ENCODE peak calls at places on chromosomes 4 and X, in seven cellular contexts. One of them, this sample, is unnamed.

GRCh38 chr4:68271851-68272756 is 26.6 kb upstream of the TMPRSS11B start:
- DNase-seq in stomach: no peak
- DNase-seq in prostate gland: peak
- DNase-seq in suprapubic skin: no peak
- DNase-seq in spleen: no peak
- DNase-seq in esophagus muscularis mucosa: no peak
- DNase-seq in breast epithelium: no peak
- DNase-seq in this sample: no peak

GRCh38 chr4:17173300-17173699 is 274.9 kb upstream of the LDB2 start:
- DNase-seq in stomach: no peak
- DNase-seq in prostate gland: no peak
- DNase-seq in suprapubic skin: no peak
- DNase-seq in spleen: no peak
- DNase-seq in esophagus muscularis mucosa: no peak
- DNase-seq in breast epithelium: no peak
- DNase-seq in this sample: no peak

GRCh38 chr4:89904524-89904923 is 9.9 kb downstream of the MMRN1 start:
- DNase-seq in stomach: no peak
- DNase-seq in prostate gland: no peak
- DNase-seq in suprapubic skin: no peak
- DNase-seq in spleen: no peak
- DNase-seq in esophagus muscularis mucosa: no peak
- DNase-seq in breast epithelium: no peak
- DNase-seq in this sample: no peak

GRCh38 chrX:30153881-30154260 is 61.5 kb upstream of the MAGEB2 start:
- DNase-seq in stomach: no peak
- DNase-seq in prostate gland: no peak
- DNase-seq in suprapubic skin: no peak
- DNase-seq in spleen: no peak
- DNase-seq in esophagus muscularis mucosa: no peak
- DNase-seq in breast epithelium: no peak
- DNase-seq in this sample: no peak

GRCh38 chr4:137212601-137213000 is 319.7 kb downstream of the PCDH18 start:
- DNase-seq in stomach: no peak
- DNase-seq in prostate gland: no peak
- DNase-seq in suprapubic skin: no peak
- DNase-seq in spleen: no peak
- DNase-seq in esophagus muscularis mucosa: no peak
- DNase-seq in breast epithelium: no peak
- DNase-seq in this sample: no peak

GRCh38 chr4:151356510-151356909 is 31.1 kb upstream of the SH3D19 start:
- DNase-seq in stomach: no peak
- DNase-seq in prostate gland: no peak
- DNase-seq in suprapubic skin: no peak
- DNase-seq in spleen: no peak
- DNase-seq in esophagus muscularis mucosa: no peak
- DNase-seq in breast epithelium: no peak
- DNase-seq in this sample: no peak

GRCh38 chr4:101987623-101988243 is 197.2 kb downstream of the BANK1 start:
- DNase-seq in stomach: no peak
- DNase-seq in prostate gland: no peak
- DNase-seq in suprapubic skin: no peak
- DNase-seq in spleen: no peak
- DNase-seq in esophagus muscularis mucosa: no peak
- DNase-seq in breast epithelium: no peak
- DNase-seq in this sample: no peak

GRCh38 chr4:41323706-41324105 is 67.0 kb downstream of the UCHL1 start:
- DNase-seq in stomach: no peak
- DNase-seq in prostate gland: no peak
- DNase-seq in suprapubic skin: no peak
- DNase-seq in spleen: no peak
- DNase-seq in esophagus muscularis mucosa: no peak
- DNase-seq in breast epithelium: no peak
- DNase-seq in this sample: no peak

GRCh38 chr4:38132843-38133662 is 172.9 kb downstream of the PTTG2 start:
- DNase-seq in stomach: no peak
- DNase-seq in prostate gland: no peak
- DNase-seq in suprapubic skin: peak
- DNase-seq in spleen: no peak
- DNase-seq in esophagus muscularis mucosa: no peak
- DNase-seq in breast epithelium: no peak
- DNase-seq in this sample: no peak

GRCh38 chr4:91851456-91851855 is 452.3 kb upstream of the GRID2 start:
- DNase-seq in stomach: no peak
- DNase-seq in prostate gland: no peak
- DNase-seq in suprapubic skin: no peak
- DNase-seq in spleen: peak
- DNase-seq in esophagus muscularis mucosa: no peak
- DNase-seq in breast epithelium: no peak
- DNase-seq in this sample: no peak

GRCh38 chr4:110527156-110527555 is 51.2 kb downstream of the ENPEP start:
- DNase-seq in stomach: no peak
- DNase-seq in prostate gland: no peak
- DNase-seq in suprapubic skin: no peak
- DNase-seq in spleen: no peak
- DNase-seq in esophagus muscularis mucosa: no peak
- DNase-seq in breast epithelium: no peak
- DNase-seq in this sample: no peak

GRCh38 chrX:331145-331771 is 12.7 kb upstream of the GTPBP6 start:
- DNase-seq in stomach: no peak
- DNase-seq in prostate gland: no peak
- DNase-seq in suprapubic skin: peak
- DNase-seq in spleen: peak
- DNase-seq in esophagus muscularis mucosa: no peak
- DNase-seq in breast epithelium: no peak
- DNase-seq in this sample: peak

GRCh38 chr4:77817304-77818076 is 1.7 kb downstream of the CNOT6L start:
- DNase-seq in stomach: no peak
- DNase-seq in prostate gland: no peak
- DNase-seq in suprapubic skin: no peak
- DNase-seq in spleen: no peak
- DNase-seq in esophagus muscularis mucosa: no peak
- DNase-seq in breast epithelium: no peak
- DNase-seq in this sample: no peak

GRCh38 chr4:52199574-52200338 is 148.7 kb downstream of the SPATA18 start:
- DNase-seq in stomach: no peak
- DNase-seq in prostate gland: no peak
- DNase-seq in suprapubic skin: no peak
- DNase-seq in spleen: no peak
- DNase-seq in esophagus muscularis mucosa: no peak
- DNase-seq in breast epithelium: no peak
- DNase-seq in this sample: no peak

GRCh38 chr4:7647932-7648812 is 213.4 kb upstream of the PSAPL1 start:
- DNase-seq in stomach: no peak
- DNase-seq in prostate gland: no peak
- DNase-seq in suprapubic skin: no peak
- DNase-seq in spleen: peak
- DNase-seq in esophagus muscularis mucosa: no peak
- DNase-seq in breast epithelium: no peak
- DNase-seq in this sample: peak

GRCh38 chr4:182231080-182231479 is 12.1 kb upstream of the TENM3 start:
- DNase-seq in stomach: no peak
- DNase-seq in prostate gland: no peak
- DNase-seq in suprapubic skin: no peak
- DNase-seq in spleen: no peak
- DNase-seq in esophagus muscularis mucosa: no peak
- DNase-seq in breast epithelium: no peak
- DNase-seq in this sample: no peak

GRCh38 chrX:17812763-17813162 is 48.3 kb downstream of the RAI2 start:
- DNase-seq in stomach: no peak
- DNase-seq in prostate gland: no peak
- DNase-seq in suprapubic skin: no peak
- DNase-seq in spleen: no peak
- DNase-seq in esophagus muscularis mucosa: no peak
- DNase-seq in breast epithelium: no peak
- DNase-seq in this sample: no peak

GRCh38 chrX:9221714-9222113 is 187.8 kb upstream of the FAM9B start:
- DNase-seq in stomach: no peak
- DNase-seq in prostate gland: no peak
- DNase-seq in suprapubic skin: no peak
- DNase-seq in spleen: no peak
- DNase-seq in esophagus muscularis mucosa: no peak
- DNase-seq in breast epithelium: no peak
- DNase-seq in this sample: no peak

GRCh38 chr4:92551616-92552015 is 247.8 kb downstream of the GRID2 start:
- DNase-seq in stomach: no peak
- DNase-seq in prostate gland: no peak
- DNase-seq in suprapubic skin: no peak
- DNase-seq in spleen: no peak
- DNase-seq in esophagus muscularis mucosa: no peak
- DNase-seq in breast epithelium: no peak
- DNase-seq in this sample: no peak

GRCh38 chrX:41982966-41983365 is 59.6 kb upstream of the CASK start:
- DNase-seq in stomach: no peak
- DNase-seq in prostate gland: no peak
- DNase-seq in suprapubic skin: no peak
- DNase-seq in spleen: no peak
- DNase-seq in esophagus muscularis mucosa: no peak
- DNase-seq in breast epithelium: no peak
- DNase-seq in this sample: no peak
- TF ChIP-seq POLR2AphosphoS5 in stomach: no peak
- TF ChIP-seq POLR2AphosphoS5 in prostate gland: no peak
- TF ChIP-seq POLR2AphosphoS5 in suprapubic skin: no peak
- TF ChIP-seq POLR2AphosphoS5 in spleen: no peak
- TF ChIP-seq POLR2AphosphoS5 in esophagus muscularis mucosa: no peak
- TF ChIP-seq POLR2AphosphoS5 in breast epithelium: no peak
- TF ChIP-seq POLR2AphosphoS5 in this sample: no peak

GRCh38 chr4:129545599-129546278 is 449.8 kb downstream of the C4orf33 start:
- DNase-seq in stomach: peak
- DNase-seq in prostate gland: peak
- DNase-seq in suprapubic skin: no peak
- DNase-seq in spleen: peak
- DNase-seq in esophagus muscularis mucosa: no peak
- DNase-seq in breast epithelium: peak
- DNase-seq in this sample: peak
- TF ChIP-seq POLR2AphosphoS5 in stomach: peak
- TF ChIP-seq POLR2AphosphoS5 in prostate gland: no peak
- TF ChIP-seq POLR2AphosphoS5 in suprapubic skin: no peak
- TF ChIP-seq POLR2AphosphoS5 in spleen: no peak
- TF ChIP-seq POLR2AphosphoS5 in esophagus muscularis mucosa: peak
- TF ChIP-seq POLR2AphosphoS5 in breast epithelium: no peak
- TF ChIP-seq POLR2AphosphoS5 in this sample: peak

GRCh38 chrX:49186125-49187027 is at the start of gene PRICKLE3:
- DNase-seq in stomach: peak
- DNase-seq in prostate gland: peak
- DNase-seq in suprapubic skin: peak
- DNase-seq in spleen: peak
- DNase-seq in esophagus muscularis mucosa: no peak
- DNase-seq in breast epithelium: peak
- DNase-seq in this sample: peak
- TF ChIP-seq POLR2AphosphoS5 in stomach: no peak
- TF ChIP-seq POLR2AphosphoS5 in prostate gland: peak
- TF ChIP-seq POLR2AphosphoS5 in suprapubic skin: no peak
- TF ChIP-seq POLR2AphosphoS5 in spleen: peak
- TF ChIP-seq POLR2AphosphoS5 in esophagus muscularis mucosa: peak
- TF ChIP-seq POLR2AphosphoS5 in breast epithelium: peak
- TF ChIP-seq POLR2AphosphoS5 in this sample: peak

GRCh38 chr4:74450298-74450683 is 5.4 kb downstream of the AREG start:
- DNase-seq in stomach: no peak
- DNase-seq in prostate gland: no peak
- DNase-seq in suprapubic skin: no peak
- DNase-seq in spleen: no peak
- DNase-seq in esophagus muscularis mucosa: no peak
- DNase-seq in breast epithelium: no peak
- DNase-seq in this sample: no peak
- TF ChIP-seq POLR2AphosphoS5 in stomach: no peak
- TF ChIP-seq POLR2AphosphoS5 in prostate gland: no peak
- TF ChIP-seq POLR2AphosphoS5 in suprapubic skin: no peak
- TF ChIP-seq POLR2AphosphoS5 in spleen: no peak
- TF ChIP-seq POLR2AphosphoS5 in esophagus muscularis mucosa: no peak
- TF ChIP-seq POLR2AphosphoS5 in breast epithelium: no peak
- TF ChIP-seq POLR2AphosphoS5 in this sample: no peak

GRCh38 chrX:104165894-104166734 is at the start of gene FAM199X:
- DNase-seq in stomach: peak
- DNase-seq in prostate gland: peak
- DNase-seq in suprapubic skin: peak
- DNase-seq in spleen: peak
- DNase-seq in esophagus muscularis mucosa: peak
- DNase-seq in breast epithelium: peak
- DNase-seq in this sample: peak
- TF ChIP-seq POLR2AphosphoS5 in stomach: no peak
- TF ChIP-seq POLR2AphosphoS5 in prostate gland: peak
- TF ChIP-seq POLR2AphosphoS5 in suprapubic skin: no peak
- TF ChIP-seq POLR2AphosphoS5 in spleen: peak
- TF ChIP-seq POLR2AphosphoS5 in esophagus muscularis mucosa: peak
- TF ChIP-seq POLR2AphosphoS5 in breast epithelium: peak
- TF ChIP-seq POLR2AphosphoS5 in this sample: peak

This sample was measured in sigmoid colon.